ENCODE peak calls at places on chromosomes 16 and 17, in eight cellular contexts. One of them, this sample, is unnamed.

GRCh38 chr16:8931864-8932263 is 31.8 kb downstream of the USP7 start:
- DNase-seq in SK-N-SH: no peak
- DNase-seq in naive thymus-derived CD4-positive, alpha-beta T cell: peak; percentile 62
- DNase-seq in heart left ventricle: peak; percentile 65
- DNase-seq in neuronal stem cell: peak; percentile 57
- DNase-seq in left ventricle myocardium inferior: peak; percentile 52
- DNase-seq in ascending aorta: no peak
- DNase-seq in MM.1S: peak; percentile 26
- DNase-seq in this sample: peak; percentile 49

GRCh38 chr16:1656808-1657617 is 21.1 kb upstream of the JPT2 start:
- DNase-seq in heart left ventricle: peak; percentile 88
- DNase-seq in ascending aorta: no peak
- DNase-seq in neuronal stem cell: no peak
- DNase-seq in SK-N-SH: peak; percentile 53
- DNase-seq in left ventricle myocardium inferior: peak; percentile 80
- DNase-seq in naive thymus-derived CD4-positive, alpha-beta T cell: no peak
- DNase-seq in MM.1S: no peak
- DNase-seq in this sample: no peak

GRCh38 chr17:77286641-77287431 is 146.1 kb downstream of the SEC14L1 start:
- DNase-seq in neuronal stem cell: no peak
- DNase-seq in ascending aorta: no peak
- DNase-seq in MM.1S: no peak
- DNase-seq in left ventricle myocardium inferior: peak; percentile 43
- DNase-seq in SK-N-SH: peak; percentile 88
- DNase-seq in naive thymus-derived CD4-positive, alpha-beta T cell: no peak
- DNase-seq in heart left ventricle: peak; percentile 68
- DNase-seq in this sample: no peak

GRCh38 chr16:68506331-68507053 is 32.6 kb upstream of the ZFP90 start:
- DNase-seq in heart left ventricle: no peak
- DNase-seq in ascending aorta: no peak
- DNase-seq in naive thymus-derived CD4-positive, alpha-beta T cell: no peak
- DNase-seq in MM.1S: no peak
- DNase-seq in left ventricle myocardium inferior: no peak
- DNase-seq in neuronal stem cell: no peak
- DNase-seq in SK-N-SH: no peak
- DNase-seq in this sample: no peak

GRCh38 chr17:58531122-58531521 is 16.7 kb upstream of the MTMR4 start:
- DNase-seq in neuronal stem cell: no peak
- DNase-seq in ascending aorta: no peak
- DNase-seq in left ventricle myocardium inferior: no peak
- DNase-seq in SK-N-SH: peak; percentile 60
- DNase-seq in heart left ventricle: no peak
- DNase-seq in naive thymus-derived CD4-positive, alpha-beta T cell: no peak
- DNase-seq in MM.1S: no peak
- DNase-seq in this sample: no peak

GRCh38 chr16:55836158-55836611 is 3.3 kb upstream of the CES1 start:
- DNase-seq in left ventricle myocardium inferior: no peak
- DNase-seq in naive thymus-derived CD4-positive, alpha-beta T cell: no peak
- DNase-seq in neuronal stem cell: no peak
- DNase-seq in heart left ventricle: peak; percentile 34
- DNase-seq in SK-N-SH: no peak
- DNase-seq in ascending aorta: no peak
- DNase-seq in MM.1S: no peak
- DNase-seq in this sample: no peak

GRCh38 chr16:25005445-25006306 is 9.5 kb downstream of the ARHGAP17 start:
- DNase-seq in SK-N-SH: no peak
- DNase-seq in naive thymus-derived CD4-positive, alpha-beta T cell: no peak
- DNase-seq in ascending aorta: no peak
- DNase-seq in neuronal stem cell: no peak
- DNase-seq in heart left ventricle: no peak
- DNase-seq in left ventricle myocardium inferior: no peak
- DNase-seq in MM.1S: no peak
- DNase-seq in this sample: no peak

GRCh38 chr17:30225112-30225511 is 10.4 kb downstream of the SLC6A4 start:
- DNase-seq in SK-N-SH: no peak
- DNase-seq in naive thymus-derived CD4-positive, alpha-beta T cell: no peak
- DNase-seq in heart left ventricle: no peak
- DNase-seq in ascending aorta: no peak
- DNase-seq in MM.1S: no peak
- DNase-seq in left ventricle myocardium inferior: no peak
- DNase-seq in neuronal stem cell: no peak
- DNase-seq in this sample: no peak

GRCh38 chr16:324451-325334 is 27.8 kb downstream of the AXIN1 start:
- DNase-seq in SK-N-SH: no peak
- DNase-seq in MM.1S: no peak
- DNase-seq in neuronal stem cell: no peak
- DNase-seq in heart left ventricle: no peak
- DNase-seq in naive thymus-derived CD4-positive, alpha-beta T cell: peak; percentile 91
- DNase-seq in left ventricle myocardium inferior: peak; percentile 33
- DNase-seq in ascending aorta: no peak
- DNase-seq in this sample: peak; percentile 93

GRCh38 chr17:77323413-77324171 is 182.8 kb downstream of the SEC14L1 start:
- DNase-seq in neuronal stem cell: no peak
- DNase-seq in heart left ventricle: peak; percentile 62
- DNase-seq in naive thymus-derived CD4-positive, alpha-beta T cell: peak; percentile 45
- DNase-seq in MM.1S: no peak
- DNase-seq in left ventricle myocardium inferior: no peak
- DNase-seq in SK-N-SH: peak; percentile 61
- DNase-seq in ascending aorta: no peak
- DNase-seq in this sample: no peak

GRCh38 chr17:80995131-80995530 is 3.5 kb downstream of the CHMP6 start:
- DNase-seq in ascending aorta: no peak
- DNase-seq in SK-N-SH: peak; percentile 23
- DNase-seq in naive thymus-derived CD4-positive, alpha-beta T cell: no peak
- DNase-seq in MM.1S: no peak
- DNase-seq in left ventricle myocardium inferior: no peak
- DNase-seq in neuronal stem cell: no peak
- DNase-seq in heart left ventricle: peak; percentile 16
- DNase-seq in this sample: no peak

GRCh38 chr16:85395207-85395912 is 217.8 kb upstream of the GSE1 start:
- DNase-seq in SK-N-SH: peak; percentile 94
- DNase-seq in MM.1S: no peak
- DNase-seq in neuronal stem cell: no peak
- DNase-seq in heart left ventricle: peak; percentile 79
- DNase-seq in ascending aorta: peak; percentile 58
- DNase-seq in left ventricle myocardium inferior: peak; percentile 67
- DNase-seq in naive thymus-derived CD4-positive, alpha-beta T cell: no peak
- DNase-seq in this sample: no peak

GRCh38 chr16:86663691-86664517 is 85.6 kb downstream of the FOXL1 start:
- DNase-seq in heart left ventricle: no peak
- DNase-seq in naive thymus-derived CD4-positive, alpha-beta T cell: no peak
- DNase-seq in MM.1S: no peak
- DNase-seq in left ventricle myocardium inferior: no peak
- DNase-seq in neuronal stem cell: no peak
- DNase-seq in ascending aorta: no peak
- DNase-seq in SK-N-SH: no peak
- DNase-seq in this sample: no peak

GRCh38 chr17:2598166-2598565 is 4.7 kb downstream of the PAFAH1B1 start:
- DNase-seq in ascending aorta: no peak
- DNase-seq in neuronal stem cell: no peak
- DNase-seq in naive thymus-derived CD4-positive, alpha-beta T cell: no peak
- DNase-seq in left ventricle myocardium inferior: no peak
- DNase-seq in MM.1S: no peak
- DNase-seq in SK-N-SH: no peak
- DNase-seq in heart left ventricle: no peak
- DNase-seq in this sample: no peak
- H3K4me3 ChIP-seq in ascending aorta: peak overlapping the region; percentile 34
- H3K4me3 ChIP-seq in neuronal stem cell: no peak overlapping the region
- H3K4me3 ChIP-seq in naive thymus-derived CD4-positive, alpha-beta T cell: no peak overlapping the region
- H3K4me3 ChIP-seq in left ventricle myocardium inferior: no peak overlapping the region
- H3K4me3 ChIP-seq in MM.1S: no peak overlapping the region
- H3K4me3 ChIP-seq in SK-N-SH: no peak overlapping the region
- H3K4me3 ChIP-seq in heart left ventricle: no peak overlapping the region
- H3K4me3 ChIP-seq in this sample: no peak overlapping the region

GRCh38 chr16:80733366-80733901 is 71.0 kb downstream of the CDYL2 start:
- DNase-seq in neuronal stem cell: no peak
- DNase-seq in naive thymus-derived CD4-positive, alpha-beta T cell: no peak
- DNase-seq in heart left ventricle: no peak
- DNase-seq in MM.1S: no peak
- DNase-seq in ascending aorta: no peak
- DNase-seq in left ventricle myocardium inferior: no peak
- DNase-seq in SK-N-SH: no peak
- DNase-seq in this sample: no peak

GRCh38 chr16:80739523-80739922 is 64.9 kb downstream of the CDYL2 start:
- DNase-seq in left ventricle myocardium inferior: no peak
- DNase-seq in naive thymus-derived CD4-positive, alpha-beta T cell: no peak
- DNase-seq in ascending aorta: no peak
- DNase-seq in MM.1S: no peak
- DNase-seq in SK-N-SH: no peak
- DNase-seq in neuronal stem cell: no peak
- DNase-seq in heart left ventricle: no peak
- DNase-seq in this sample: no peak

GRCh38 chr16:80738521-80738920 is 65.9 kb downstream of the CDYL2 start:
- DNase-seq in ascending aorta: no peak
- DNase-seq in left ventricle myocardium inferior: no peak
- DNase-seq in heart left ventricle: no peak
- DNase-seq in naive thymus-derived CD4-positive, alpha-beta T cell: no peak
- DNase-seq in SK-N-SH: no peak
- DNase-seq in neuronal stem cell: no peak
- DNase-seq in MM.1S: no peak
- DNase-seq in this sample: no peak

GRCh38 chr16:80731915-80732314 is 72.5 kb downstream of the CDYL2 start:
- DNase-seq in ascending aorta: no peak
- DNase-seq in naive thymus-derived CD4-positive, alpha-beta T cell: no peak
- DNase-seq in heart left ventricle: no peak
- DNase-seq in neuronal stem cell: no peak
- DNase-seq in SK-N-SH: no peak
- DNase-seq in left ventricle myocardium inferior: no peak
- DNase-seq in MM.1S: no peak
- DNase-seq in this sample: no peak

GRCh38 chr16:80735846-80736245 is 68.6 kb downstream of the CDYL2 start:
- DNase-seq in MM.1S: no peak
- DNase-seq in naive thymus-derived CD4-positive, alpha-beta T cell: no peak
- DNase-seq in SK-N-SH: no peak
- DNase-seq in heart left ventricle: no peak
- DNase-seq in left ventricle myocardium inferior: no peak
- DNase-seq in ascending aorta: no peak
- DNase-seq in neuronal stem cell: no peak
- DNase-seq in this sample: no peak
- H3K36me3 ChIP-seq in MM.1S: no peaks in the 10 kb centered on the region
- H3K36me3 ChIP-seq in naive thymus-derived CD4-positive, alpha-beta T cell: no peaks in the 10 kb centered on the region
- H3K36me3 ChIP-seq in SK-N-SH: no peaks in the 10 kb centered on the region
- H3K36me3 ChIP-seq in heart left ventricle: no peaks in the 10 kb centered on the region
- H3K36me3 ChIP-seq in left ventricle myocardium inferior: no peaks in the 10 kb centered on the region
- H3K36me3 ChIP-seq in ascending aorta: no peaks in the 10 kb centered on the region
- H3K36me3 ChIP-seq in neuronal stem cell: no peaks in the 10 kb centered on the region
- H3K36me3 ChIP-seq in this sample: no peaks in the 10 kb centered on the region

GRCh38 chr17:603405-604193 is 111.0 kb downstream of the VPS53 start:
- DNase-seq in heart left ventricle: no peak
- DNase-seq in neuronal stem cell: no peak
- DNase-seq in MM.1S: no peak
- DNase-seq in SK-N-SH: no peak
- DNase-seq in ascending aorta: no peak
- DNase-seq in left ventricle myocardium inferior: no peak
- DNase-seq in naive thymus-derived CD4-positive, alpha-beta T cell: no peak
- DNase-seq in this sample: no peak
- H3K27ac ChIP-seq in heart left ventricle: no peak overlapping the region
- H3K27ac ChIP-seq in neuronal stem cell: no peak overlapping the region
- H3K27ac ChIP-seq in MM.1S: no peak overlapping the region
- H3K27ac ChIP-seq in SK-N-SH: peak overlapping the region; percentile 99
- H3K27ac ChIP-seq in ascending aorta: no peak overlapping the region
- H3K27ac ChIP-seq in left ventricle myocardium inferior: no peak overlapping the region
- H3K27ac ChIP-seq in naive thymus-derived CD4-positive, alpha-beta T cell: no peak overlapping the region
- H3K27ac ChIP-seq in this sample: no peak overlapping the region

GRCh38 chr17:5902671-5903070 is 167.5 kb upstream of the WSCD1 start:
- DNase-seq in neuronal stem cell: no peak
- DNase-seq in ascending aorta: no peak
- DNase-seq in left ventricle myocardium inferior: no peak
- DNase-seq in heart left ventricle: no peak
- DNase-seq in SK-N-SH: no peak
- DNase-seq in MM.1S: no peak
- DNase-seq in naive thymus-derived CD4-positive, alpha-beta T cell: no peak
- DNase-seq in this sample: no peak
- H3K4me3 ChIP-seq in neuronal stem cell: no peak overlapping the region
- H3K4me3 ChIP-seq in ascending aorta: no peak overlapping the region
- H3K4me3 ChIP-seq in left ventricle myocardium inferior: no peak overlapping the region
- H3K4me3 ChIP-seq in heart left ventricle: no peak overlapping the region
- H3K4me3 ChIP-seq in SK-N-SH: no peak overlapping the region
- H3K4me3 ChIP-seq in MM.1S: no peak overlapping the region
- H3K4me3 ChIP-seq in naive thymus-derived CD4-positive, alpha-beta T cell: no peak overlapping the region
- H3K4me3 ChIP-seq in this sample: no peak overlapping the region

DNA sequence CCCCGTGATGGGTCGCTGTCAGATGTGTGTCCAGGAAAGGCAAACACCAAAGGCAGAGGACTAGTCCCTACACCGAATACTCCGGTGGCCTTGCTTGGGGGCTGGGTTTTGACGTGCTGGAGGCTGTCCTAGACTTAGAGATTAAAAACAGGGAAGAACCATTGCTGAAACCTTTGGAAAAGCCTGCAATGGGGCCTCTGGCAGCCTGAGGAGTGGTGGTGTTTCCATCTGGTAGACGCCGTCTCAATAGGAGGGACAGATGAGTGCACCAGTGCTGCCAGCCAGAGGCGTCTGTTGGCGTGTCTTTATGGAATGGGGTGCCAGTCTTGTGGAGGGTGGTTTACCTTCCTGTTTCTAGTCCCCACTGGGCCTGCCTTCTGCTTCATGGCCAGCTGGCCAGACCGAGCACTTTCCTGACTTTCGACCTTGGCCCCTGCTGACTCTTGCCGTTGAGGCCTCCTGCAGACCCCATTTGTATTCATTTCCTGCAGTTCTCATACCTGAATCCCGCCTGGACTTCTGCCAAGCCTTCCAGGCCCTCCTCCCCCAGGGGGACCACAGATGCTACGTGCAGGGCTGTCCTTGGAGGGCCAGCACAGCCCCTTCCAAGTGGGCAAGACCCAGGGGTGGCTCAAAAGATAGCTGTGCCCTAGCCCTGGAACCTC is 2.0 kb upstream of the DNASE1 start:
- DNase-seq in left ventricle myocardium inferior: no peak
- DNase-seq in heart left ventricle: no peak
- DNase-seq in MM.1S: no peak
- DNase-seq in SK-N-SH: peak; percentile 22
- DNase-seq in ascending aorta: no peak
- DNase-seq in naive thymus-derived CD4-positive, alpha-beta T cell: no peak
- DNase-seq in neuronal stem cell: no peak
- DNase-seq in this sample: no peak
- H3K36me3 ChIP-seq in left ventricle myocardium inferior: peaks cover 29% of the 10 kb centered on the region
- H3K36me3 ChIP-seq in heart left ventricle: peaks cover 26% of the 10 kb centered on the region
- H3K36me3 ChIP-seq in MM.1S: peaks cover 4% of the 10 kb centered on the region
- H3K36me3 ChIP-seq in SK-N-SH: peaks cover 43% of the 10 kb centered on the region
- H3K36me3 ChIP-seq in ascending aorta: peaks cover 37% of the 10 kb centered on the region
- H3K36me3 ChIP-seq in naive thymus-derived CD4-positive, alpha-beta T cell: peaks cover 49% of the 10 kb centered on the region
- H3K36me3 ChIP-seq in neuronal stem cell: peaks cover 27% of the 10 kb centered on the region
- H3K36me3 ChIP-seq in this sample: peaks cover 26% of the 10 kb centered on the region

DNA sequence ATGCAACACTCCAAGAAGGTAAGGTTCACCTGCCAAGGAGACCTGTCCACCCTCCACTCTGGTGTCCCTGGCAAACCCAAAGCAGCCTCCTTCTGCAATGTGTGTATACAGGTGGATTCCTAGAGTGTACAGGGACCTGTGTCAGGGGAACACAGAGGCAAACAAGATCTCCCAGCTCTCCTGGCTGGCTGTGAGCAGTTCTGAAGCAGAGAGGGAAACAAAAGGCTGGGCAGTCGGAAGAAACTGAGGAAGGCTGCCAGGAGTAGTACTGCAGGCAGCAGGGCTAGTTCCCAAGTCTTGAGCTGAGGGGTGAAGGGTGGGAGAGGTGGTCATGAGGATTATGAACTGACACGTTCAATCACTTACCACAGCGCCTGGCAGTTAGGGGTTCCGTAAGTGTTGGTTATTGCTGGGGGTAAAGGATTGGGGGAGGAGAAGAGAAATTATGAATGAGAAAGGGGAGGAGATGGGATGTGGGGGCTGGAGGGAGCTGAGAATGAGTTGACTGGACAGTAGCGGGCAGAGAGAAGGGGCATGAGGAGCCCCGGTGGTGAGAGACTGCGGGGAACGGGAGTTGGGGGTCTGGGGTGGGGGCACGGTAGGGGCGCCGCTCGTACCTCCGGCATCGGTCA is 737 bp downstream of the KCTD13 start:
- DNase-seq in heart left ventricle: no peak
- DNase-seq in neuronal stem cell: peak; percentile 14
- DNase-seq in naive thymus-derived CD4-positive, alpha-beta T cell: no peak
- DNase-seq in MM.1S: no peak
- DNase-seq in ascending aorta: no peak
- DNase-seq in left ventricle myocardium inferior: no peak
- DNase-seq in SK-N-SH: no peak
- DNase-seq in this sample: no peak
- H3K27ac ChIP-seq in heart left ventricle: peak overlapping the region; percentile 86
- H3K27ac ChIP-seq in neuronal stem cell: no peak overlapping the region
- H3K27ac ChIP-seq in naive thymus-derived CD4-positive, alpha-beta T cell: peak overlapping the region; percentile 94
- H3K27ac ChIP-seq in MM.1S: no peak overlapping the region
- H3K27ac ChIP-seq in ascending aorta: peak overlapping the region; percentile 75
- H3K27ac ChIP-seq in left ventricle myocardium inferior: peak overlapping the region; percentile 91
- H3K27ac ChIP-seq in SK-N-SH: peak overlapping the region; percentile 48
- H3K27ac ChIP-seq in this sample: peak overlapping the region; percentile 77